ENCODE peak calls at places on chromosomes 12 and 14, in ten cellular contexts. H is brain microvascular endothelial cell, L is IMR-90, N is HepG2, D is retinal pigment epithelial cell, Y is kidney epithelial cell, Z is HFF-Myc, V is left lung, P is H9, M is GM13976. I is an unnamed sample.

GRCh38 chr14:55005071-55005470 is 21.8 kb downstream of the WDHD1 start:
- DNase-seq in H (peak; percentile 21), L (peak; percentile 74), N (no peak), D (no peak), Y (no peak), Z (no peak), V (no peak), P (no peak), M (no peak), I (peak; percentile 31)

GRCh38 chr12:45853550-45853949 is 124.0 kb downstream of the ARID2 start:
- DNase-seq in H (no peak), L (no peak), N (no peak), D (no peak), Y (no peak), Z (no peak), V (no peak), P (no peak), M (no peak), I (no peak)

GRCh38 chr12:15677207-15677606 is 112.0 kb downstream of the EPS8 start:
- DNase-seq in H (no peak), L (no peak), N (no peak), D (no peak), Y (no peak), Z (no peak), V (no peak), P (no peak), M (no peak), I (no peak)

GRCh38 chr12:78128236-78128635 is 297.5 kb downstream of the NAV3 start:
- DNase-seq in H (no peak), L (no peak), N (no peak), D (no peak), Y (no peak), Z (no peak), V (no peak), P (no peak), M (no peak), I (no peak)

GRCh38 chr14:77314043-77314442 is 6.6 kb downstream of the POMT2 start:
- DNase-seq in H (peak; percentile 26), L (peak; percentile 89), N (no peak), D (peak; percentile 70), Y (peak; percentile 59), Z (peak; percentile 75), V (no peak), P (peak; percentile 49), M (no peak), I (peak; percentile 80)

GRCh38 chr12:123034865-123035264 is 54.4 kb downstream of the ARL6IP4 start:
- DNase-seq in H (peak; percentile 79), L (peak; percentile 82), N (no peak), D (no peak), Y (peak; percentile 77), Z (no peak), V (no peak), P (no peak), M (no peak), I (no peak)

GRCh38 chr14:77242752-77243151 is 28.3 kb downstream of the NGB start:
- DNase-seq in H (no peak), L (no peak), N (no peak), D (no peak), Y (no peak), Z (no peak), V (no peak), P (no peak), M (no peak), I (no peak)

GRCh38 chr12:57803317-57803893 is 15.1 kb downstream of the AVIL start:
- DNase-seq in H (peak; percentile 36), L (peak; percentile 42), N (peak; percentile 23), D (no peak), Y (no peak), Z (no peak), V (no peak), P (peak; percentile 77), M (peak; percentile 54), I (no peak)

GRCh38 chr12:52956987-52957386 is 8.1 kb downstream of the KRT18 start:
- DNase-seq in H (peak; percentile 29), L (peak; percentile 70), N (no peak), D (peak; percentile 100), Y (no peak), Z (no peak), V (no peak), P (no peak), M (no peak), I (no peak)

GRCh38 chr14:75375983-75376382 is 51.8 kb upstream of the JDP2 start:
- DNase-seq in H (no peak), L (no peak), N (no peak), D (no peak), Y (no peak), Z (no peak), V (no peak), P (no peak), M (no peak), I (no peak)

GRCh38 chr14:94180655-94181271 is 6.6 kb downstream of the PPP4R4 start:
- DNase-seq in H (peak; percentile 15), L (peak; percentile 42), N (peak; percentile 67), D (no peak), Y (no peak), Z (peak; percentile 15), V (no peak), P (no peak), M (peak; percentile 43), I (no peak)

GRCh38 chr14:66045572-66046021 is 440.6 kb upstream of the CCDC196 start:
- DNase-seq in H (peak; percentile 27), L (no peak), N (no peak), D (peak; percentile 21), Y (no peak), Z (no peak), V (no peak), P (no peak), M (no peak), I (no peak)

GRCh38 chr12:52650520-52651081 is 1.4 kb downstream of the KRT2 start:
- DNase-seq in H (no peak), L (no peak), N (no peak), D (no peak), Y (peak; percentile 14), Z (peak; percentile 6), V (no peak), P (peak; percentile 28), M (no peak), I (no peak)

GRCh38 chr12:116060765-116061164 is 216.7 kb downstream of the MED13L start:
- DNase-seq in H (no peak), L (peak; percentile 35), N (no peak), D (no peak), Y (no peak), Z (no peak), V (no peak), P (no peak), M (peak; percentile 59), I (no peak)

GRCh38 chr14:32366256-32366655 is 37.2 kb downstream of the AKAP6 start:
- DNase-seq in H (peak; percentile 69), L (no peak), N (no peak), D (no peak), Y (no peak), Z (peak; percentile 30), V (no peak), P (no peak), M (no peak), I (peak; percentile 28)

GRCh38 chr14:102074415-102074964 is 12.4 kb downstream of the HSP90AA1 start:
- DNase-seq in H (no peak), L (peak; percentile 42), N (no peak), D (no peak), Y (no peak), Z (no peak), V (no peak), P (no peak), M (no peak), I (no peak)
- TF ChIP-seq CTCF in H (no peak), L (peak; percentile 6), N (no peak), D (no peak), Y (no peak), Z (no peak), V (no peak), P (no peak), M (no peak), I (no peak)

DNA sequence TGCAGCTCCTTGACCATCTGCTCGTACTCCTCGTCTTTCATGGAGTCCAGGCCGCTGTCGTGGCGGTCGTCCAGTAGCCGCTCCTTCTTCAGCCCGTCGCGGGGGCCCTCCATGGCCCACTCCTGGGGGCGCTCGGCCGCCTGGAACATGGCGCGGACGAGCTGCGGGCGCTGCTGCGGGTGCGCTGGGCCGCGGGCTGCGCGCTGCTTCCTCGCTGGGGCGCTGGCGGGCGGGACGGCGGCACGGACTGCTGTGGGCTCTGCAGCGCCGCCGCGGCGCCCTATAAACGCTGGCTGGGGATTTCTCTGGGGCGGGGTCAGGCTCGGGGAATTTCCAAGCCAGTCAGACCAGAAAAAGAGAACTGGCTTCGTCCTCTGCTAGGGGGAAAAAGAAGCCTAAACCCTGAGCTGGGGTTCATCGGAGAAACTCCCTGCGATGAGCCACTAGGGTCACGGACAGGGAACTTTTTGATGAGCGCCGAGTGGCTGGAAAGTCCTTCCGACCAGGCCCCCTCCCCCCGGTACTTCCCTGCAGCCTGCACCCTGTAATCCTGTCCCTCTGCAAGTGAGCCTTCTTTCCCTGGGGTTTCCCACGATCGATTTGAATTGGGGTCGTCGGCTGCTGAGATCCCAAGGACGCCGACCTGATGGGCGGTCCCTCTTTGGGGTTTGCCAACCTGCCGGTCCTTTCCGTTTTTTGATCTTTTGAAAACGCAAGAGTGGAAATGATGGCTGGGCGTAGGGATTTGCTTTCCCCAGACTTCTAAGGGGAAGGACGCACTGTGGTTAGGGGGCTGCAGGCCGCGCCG is at the start of gene NFKBIA:
- DNase-seq in H (peak; percentile 83), L (peak; percentile 88), N (peak; percentile 93), D (no peak), Y (peak; percentile 44), Z (no peak), V (peak; percentile 92), P (peak; percentile 81), M (peak; percentile 88), I (no peak)
- TF ChIP-seq CTCF in H (peak; percentile 35), L (peak; percentile 57), N (peak; percentile 75), D (peak; percentile 33), Y (peak; percentile 21), Z (peak; percentile 17), V (no peak), P (peak; percentile 40), M (peak; percentile 66), I (peak; percentile 47)

DNA sequence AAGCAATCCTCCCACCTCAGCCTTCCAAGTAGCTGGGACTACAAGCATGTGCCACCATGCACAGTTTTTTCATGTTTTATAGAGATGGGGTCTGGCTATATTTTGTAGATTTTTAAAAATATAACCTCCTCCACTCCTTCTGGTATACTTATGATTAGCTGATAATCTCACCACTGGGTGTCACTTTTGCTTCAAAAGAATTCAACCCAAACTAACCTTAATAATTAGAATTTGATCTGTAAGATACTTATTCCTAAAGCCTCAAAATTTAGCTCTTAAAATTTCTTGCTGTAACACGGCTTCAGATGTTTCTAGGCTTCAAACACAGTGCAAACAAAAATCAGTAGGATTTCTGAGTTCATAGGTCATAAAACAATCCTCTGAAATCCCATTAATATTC is 130.3 kb downstream of the CEP83 start:
- DNase-seq in H (no peak), L (no peak), N (no peak), D (no peak), Y (no peak), Z (no peak), V (no peak), P (no peak), M (no peak), I (no peak)
- TF ChIP-seq CTCF in H (no peak), L (no peak), N (no peak), D (peak; percentile 9), Y (no peak), Z (no peak), V (no peak), P (no peak), M (peak; percentile 12), I (no peak)

DNA sequence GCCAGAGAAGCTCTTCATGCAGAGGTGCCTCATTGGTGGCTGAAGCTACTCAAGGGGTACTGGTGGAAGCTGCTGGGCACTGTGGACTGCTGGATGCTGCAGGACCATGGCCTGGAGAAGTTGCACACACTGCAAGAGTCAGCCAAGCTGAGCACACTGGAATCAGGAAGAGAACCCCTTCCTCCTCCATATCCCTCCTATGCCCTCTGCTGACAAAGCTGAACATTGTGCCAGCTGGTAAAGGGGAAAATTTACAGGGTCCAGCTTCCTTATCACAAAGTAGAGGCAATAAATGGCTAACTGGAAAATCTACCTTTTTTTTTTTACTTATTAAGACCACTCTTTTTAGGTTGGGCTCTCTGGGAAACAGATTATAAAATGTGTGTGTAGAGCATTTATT is 6.5 kb downstream of the CCDC175 start:
- DNase-seq in H (no peak), L (no peak), N (no peak), D (no peak), Y (no peak), Z (no peak), V (no peak), P (no peak), M (no peak), I (no peak)
- TF ChIP-seq CTCF in H (peak; percentile 29), L (peak; percentile 21), N (peak; percentile 10), D (no peak), Y (peak; percentile 34), Z (no peak), V (no peak), P (peak; percentile 53), M (no peak), I (peak; percentile 11)

I was measured in AG04449.